ENCODE peak calls at places on chromosome 4, in five cellular contexts. K is T follicular helper cell; E is NCI-H187; Y is activated CD4-positive, alpha-beta memory T cell treated with anti-CD3 and anti-CD28 coated beads, Interleukin-2, amount 10 ng/mL, durations not matched to agents 7 days and 5 days; V is activated CD4-positive, alpha-beta T cell treated with anti-CD3 and anti-CD28 coated beads, Interleukin-2, amount 50 U/mL, for 1 hour. M is an unnamed sample.
A peak's percentile ranks its signal among the peaks of the same experiment; 100 is the strongest.

GRCh38 chr4:16684083-16684482 is 214.4 kb downstream of the LDB2 start:
- DNase-seq in E (no peak), K (no peak), Y (no peak), V (no peak), M (no peak)

GRCh38 chr4:102411416-102411815 is 66.1 kb upstream of the SLC39A8 start:
- DNase-seq in Y (no peak), K (no peak), E (no peak), V (no peak), M (no peak)

GRCh38 chr4:132642196-132642817 is 506.8 kb upstream of the PCDH10 start:
- DNase-seq in Y (no peak), K (no peak), E (no peak), V (no peak), M (no peak)

GRCh38 chr4:105709081-105709450 is 482 bp downstream of the GSTCD start:
- DNase-seq in V (no peak), K (no peak), E (no peak), Y (no peak), M (no peak)

GRCh38 chr4:98773638-98774037 is 115.2 kb upstream of the TSPAN5 start:
- DNase-seq in V (no peak), E (no peak), Y (no peak), K (no peak), M (no peak)

GRCh38 chr4:143294310-143294709 is 42.4 kb upstream of the GAB1 start:
- DNase-seq in Y (no peak), V (no peak), K (no peak), E (no peak), M (no peak)

GRCh38 chr4:149845643-149846208 is 30.1 kb upstream of the IQCM start:
- DNase-seq in K (no peak), V (no peak), E (no peak), Y (no peak), M (no peak)

GRCh38 chr4:54227261-54228063 is 1.6 kb upstream of the PDGFRA start:
- DNase-seq in Y (no peak), E (no peak), V (no peak), K (no peak), M (no peak)

GRCh38 chr4:51880016-51880915 is 37.3 kb downstream of the DCUN1D4 start:
- DNase-seq in E (no peak), K (no peak), V (no peak), Y (no peak), M (no peak)

GRCh38 chr4:186068581-186069402 is at the start of gene TLR3:
- DNase-seq in K (no peak), V (no peak), E (no peak), Y (no peak), M (no peak)

GRCh38 chr4:83358410-83358809 is 23.8 kb upstream of the HPSE start:
- DNase-seq in Y (no peak), K (no peak), V (no peak), E (no peak), M (no peak)

GRCh38 chr4:7043521-7044414 is 596 bp downstream of the TADA2B start:
- DNase-seq in E (peak; percentile 50), V (peak; percentile 55), K (peak; percentile 41), Y (peak; percentile 61), M (peak; percentile 44)

GRCh38 chr4:6840062-6840976 is 57.8 kb downstream of the KIAA0232 start:
- DNase-seq in K (no peak), V (no peak), Y (no peak), E (no peak), M (no peak)

GRCh38 chr4:123955167-123955824 is 558.7 kb downstream of the SPRY1 start:
- DNase-seq in K (no peak), E (no peak), V (no peak), Y (no peak), M (no peak)

GRCh38 chr4:139718833-139719232 is 53.2 kb downstream of the MGST2 start:
- DNase-seq in K (no peak), V (no peak), E (no peak), Y (no peak), M (no peak)

GRCh38 chr4:153421980-153422379 is 44.2 kb upstream of the TMEM131L start:
- DNase-seq in E (no peak), K (no peak), Y (no peak), V (no peak), M (no peak)

GRCh38 chr4:142406917-142407501 is 439.1 kb downstream of the INPP4B start:
- DNase-seq in V (no peak), K (no peak), Y (no peak), E (no peak), M (no peak)

GRCh38 chr4:17722361-17722710 is 59.1 kb downstream of the FAM184B start:
- DNase-seq in E (no peak), V (no peak), K (no peak), Y (no peak), M (no peak)

GRCh38 chr4:37715889-37716402 is 29.8 kb upstream of the RELL1 start:
- DNase-seq in K (no peak), E (peak; percentile 7), V (no peak), Y (peak; percentile 23), M (no peak)

GRCh38 chr4:41384992-41385391 is 128.3 kb downstream of the UCHL1 start:
- DNase-seq in Y (no peak), V (no peak), K (no peak), E (no peak), M (no peak)

M was measured in CD8-positive, alpha-beta T cell.